ENCODE peak calls at places on chromosomes 16 and 17, in five cellular contexts. W, X, O, T and G are unnamed samples.

GRCh38 chr17:946510-947236 is 32.9 kb downstream of the NXN start:
- DNase-seq in O (no peak), W (no peak), X (no peak), T (no peak), G (no peak)

GRCh38 chr17:41777157-41777578 is 9.3 kb downstream of the JUP start:
- DNase-seq in O (no peak), W (no peak), X (peak), T (no peak), G (no peak)

GRCh38 chr17:53092072-53092471 is 730.7 kb upstream of the KIF2B start:
- DNase-seq in T (no peak), O (no peak), X (no peak), W (no peak), G (no peak)

GRCh38 chr17:74737299-74738050 is 419 bp downstream of the RAB37 start:
- DNase-seq in W (peak), X (peak), T (peak), O (no peak), G (peak)

GRCh38 chr16:12403746-12404658 is 399.7 kb downstream of the CPPED1 start:
- DNase-seq in X (no peak), T (no peak), W (no peak), O (no peak), G (no peak)

GRCh38 chr17:80545499-80545826 is 825 bp downstream of the RPTOR start:
- DNase-seq in T (no peak), X (no peak), W (peak), O (no peak), G (no peak)

GRCh38 chr17:58278661-58279015 is 2.1 kb downstream of the MPO start:
- DNase-seq in T (peak), O (peak), X (peak), W (no peak), G (no peak)

GRCh38 chr17:54948380-54948779 is 20.1 kb downstream of the COX11 start:
- DNase-seq in X (no peak), W (peak), T (no peak), O (no peak), G (peak)

GRCh38 chr17:61410555-61411089 is 11.0 kb downstream of the TBX2 start:
- DNase-seq in X (peak), O (peak), W (peak), T (peak), G (peak)

GRCh38 chr16:75559564-75560372 is 3.7 kb upstream of the TMEM231 start:
- DNase-seq in O (no peak), T (no peak), W (no peak), X (no peak), G (no peak)

GRCh38 chr17:34797724-34798123 is 163.5 kb downstream of the CCT6B start:
- DNase-seq in T (peak), O (no peak), W (peak), X (no peak), G (peak)

GRCh38 chr16:51752596-51752995 is 601.5 kb upstream of the SALL1 start:
- DNase-seq in O (no peak), W (no peak), T (no peak), X (no peak), G (no peak)

GRCh38 chr16:46923513-46924295 is 39.5 kb downstream of the GPT2 start:
- DNase-seq in T (no peak), O (no peak), X (no peak), W (no peak), G (no peak)

GRCh38 chr16:79008869-79009179 is 591.7 kb downstream of the MAF start:
- DNase-seq in X (no peak), O (no peak), T (no peak), W (no peak), G (no peak)

GRCh38 chr17:43900183-43900857 is 7.0 kb downstream of the MPP2 start:
- DNase-seq in W (peak), X (peak), T (peak), O (peak), G (peak)

GRCh38 chr17:17073006-17073626 is 30.9 kb downstream of the MPRIP start:
- DNase-seq in W (no peak), X (no peak), O (peak), T (no peak), G (peak)

GRCh38 chr17:1641065-1641403 is 4.5 kb downstream of the SCARF1 start:
- DNase-seq in W (no peak), X (no peak), T (no peak), O (no peak), G (no peak)

GRCh38 chr17:49530118-49530517 is 35.0 kb downstream of the NGFR start:
- DNase-seq in T (no peak), O (no peak), W (no peak), X (no peak), G (no peak)

GRCh38 chr16:12239953-12240485 is 263.5 kb downstream of the SNX29 start:
- DNase-seq in X (peak), W (no peak), O (no peak), T (no peak), G (no peak)

GRCh38 chr16:4261557-4262172 is 11.2 kb downstream of the TFAP4 start:
- DNase-seq in X (peak), T (peak), W (peak), O (peak), G (peak)

GRCh38 chr16:1920727-1921155 is 2.5 kb upstream of the HS3ST6 start:
- DNase-seq in X (peak), T (no peak), O (peak), W (peak), G (peak)

GRCh38 chr17:67570797-67571196 is 146.9 kb upstream of the NOL11 start:
- DNase-seq in W (peak), O (no peak), T (no peak), X (no peak), G (no peak)

GRCh38 chr17:61402073-61402541 is 2.5 kb downstream of the TBX2 start:
- DNase-seq in T (no peak), W (no peak), O (no peak), X (no peak), G (no peak)

GRCh38 chr17:79907855-79908254 is 68.6 kb upstream of the CBX4 start:
- DNase-seq in W (no peak), T (no peak), O (no peak), X (no peak), G (no peak)

GRCh38 chr16:48561960-48562393 is 48.0 kb downstream of the N4BP1 start:
- DNase-seq in W (no peak), T (no peak), X (peak), O (no peak), G (no peak)

GRCh38 chr16:27242868-27243590 is 25.5 kb downstream of the NSMCE1 start:
- DNase-seq in X (peak), W (no peak), O (no peak), T (no peak), G (peak)

GRCh38 chr16:25838724-25839186 is 147.0 kb downstream of the HS3ST4 start:
- DNase-seq in T (peak), W (peak), X (peak), O (no peak), G (peak)

GRCh38 chr16:71669926-71670536 is 44.0 kb downstream of the MARVELD3 start:
- DNase-seq in O (no peak), W (no peak), X (no peak), T (no peak), G (no peak)
- TF ChIP-seq CTCF in O (no peak), W (no peak), X (no peak), T (no peak), G (no peak)

GRCh38 chr17:47131761-47132160 is 57.3 kb downstream of the CDC27 start:
- DNase-seq in X (no peak), T (no peak), W (no peak), O (no peak), G (no peak)

DNA sequence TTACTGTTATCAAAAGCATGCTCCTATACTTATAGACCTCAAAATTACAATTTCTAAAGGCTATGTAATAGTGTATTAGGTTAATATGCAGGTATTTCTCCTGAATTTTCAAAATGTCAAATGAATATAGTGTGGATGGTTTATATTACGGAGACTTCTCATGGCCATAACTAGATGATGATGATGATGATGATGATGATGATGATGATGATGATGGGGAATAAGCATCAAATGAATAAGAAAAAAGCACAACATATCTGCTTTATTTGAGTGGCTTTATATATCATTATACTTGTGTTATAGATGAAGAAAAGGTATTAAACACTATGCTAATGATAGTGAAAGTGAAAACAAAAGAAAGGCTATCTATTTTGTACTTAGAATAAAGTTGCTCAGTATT is 53.9 kb downstream of the CDC27 start:
- DNase-seq in W (no peak), T (no peak), X (no peak), O (no peak), G (no peak)
- TF ChIP-seq CTCF in W (no peak), T (no peak), X (no peak), O (no peak), G (no peak)

GRCh38 chr17:37532751-37533150 is 43.1 kb downstream of the DUSP14 start:
- DNase-seq in X (no peak), W (no peak), O (no peak), T (no peak), G (no peak)
- TF ChIP-seq CTCF in X (no peak), W (no peak), O (no peak), T (no peak), G (no peak)

GRCh38 chr17:48123776-48124388 is 16.3 kb downstream of the SNX11 start:
- DNase-seq in W (no peak), X (no peak), T (no peak), O (no peak), G (no peak)
- TF ChIP-seq CTCF in W (no peak), X (no peak), T (no peak), O (no peak), G (no peak)

GRCh38 chr16:21684199-21684598 is 20.4 kb downstream of the OTOA start:
- DNase-seq in X (no peak), T (no peak), W (peak), O (peak), G (peak)
- TF ChIP-seq CTCF in X (no peak), T (peak), W (peak), O (peak), G (peak)

DNA sequence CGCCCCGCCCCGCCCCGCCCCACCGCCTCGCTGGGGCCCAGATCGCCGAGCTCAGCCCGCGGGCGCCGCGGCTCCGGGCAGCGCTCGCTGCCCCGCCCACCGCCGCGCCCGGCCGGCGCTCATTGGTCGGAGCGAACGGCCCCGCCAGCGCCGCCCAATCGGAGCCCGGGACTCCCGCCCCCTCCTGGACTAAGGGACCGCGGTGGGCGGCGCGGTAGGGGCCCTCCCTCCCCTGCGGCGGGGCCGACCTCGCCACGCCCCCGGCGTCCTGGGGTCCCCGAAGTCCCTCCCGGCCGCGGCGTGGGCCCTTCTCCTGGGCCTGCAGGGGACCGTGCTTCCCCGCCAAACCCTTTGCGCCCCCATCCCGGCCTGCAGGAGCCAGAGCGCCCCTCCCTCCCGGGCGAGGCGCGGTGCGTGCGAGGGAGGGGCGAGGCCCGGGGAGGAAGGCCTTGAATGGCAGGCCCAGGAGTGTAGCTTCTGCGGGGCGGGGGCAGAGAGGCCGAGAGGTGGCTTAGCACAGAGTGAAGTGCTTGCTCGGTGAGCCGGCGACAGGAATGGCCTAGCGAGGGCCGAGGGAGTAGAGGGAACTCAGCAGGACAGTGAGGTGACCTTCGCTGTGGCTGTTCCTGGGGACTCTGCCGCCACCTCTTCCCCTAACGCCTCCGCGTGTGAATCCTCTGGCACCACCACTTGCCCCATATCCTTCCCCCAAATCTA is at the start of gene CAMKK1:
- DNase-seq in W (peak), T (peak), O (peak), X (peak), G (peak)
- TF ChIP-seq CTCF in W (no peak), T (no peak), O (no peak), X (no peak), G (no peak)

GRCh38 chr16:67161595-67162058 is 1.9 kb downstream of the FBXL8 start:
- DNase-seq in X (no peak), T (no peak), W (no peak), O (peak), G (peak)
- TF ChIP-seq CTCF in X (no peak), T (no peak), W (no peak), O (no peak), G (no peak)

GRCh38 chr16:70380919-70381603 is 34.4 kb downstream of the DDX19A start:
- DNase-seq in W (peak), O (peak), T (peak), X (peak), G (peak)
- TF ChIP-seq CTCF in W (peak), O (no peak), T (peak), X (no peak), G (no peak)